ENCODE peak calls at places on chromosome 19, in nine cellular contexts. N, H, G, C, P, A, J, Q and E are unnamed samples.
A peak's percentile ranks its signal among the peaks of the same experiment; 100 is the strongest.

GRCh38 chr19:18846862-18847515 is 15.2 kb downstream of the UPF1 start:
- DNase-seq in A (peak; percentile 82), C (no peak), P (peak; percentile 82), H (peak; percentile 89), N (peak; percentile 87), J (peak; percentile 82), Q (peak; percentile 68), G (peak; percentile 80), E (no peak)

GRCh38 chr19:13094771-13095392 is 7.8 kb downstream of the LYL1 start:
- DNase-seq in A (peak; percentile 46), H (no peak), P (no peak), J (no peak), G (no peak), Q (no peak), C (no peak), N (no peak), E (no peak)

GRCh38 chr19:35509018-35509652 is 4.3 kb downstream of the DMKN start:
- DNase-seq in Q (peak; percentile 37), G (peak; percentile 71), A (no peak), J (peak; percentile 60), C (peak; percentile 59), P (peak; percentile 29), H (peak; percentile 87), N (peak; percentile 91), E (no peak)

GRCh38 chr19:31261651-31262331 is 87.4 kb downstream of the TSHZ3 start:
- DNase-seq in P (no peak), N (no peak), C (no peak), Q (no peak), A (peak; percentile 10), J (no peak), H (no peak), G (no peak), E (no peak)

GRCh38 chr19:3407556-3408516 is 41.5 kb downstream of the NFIC start:
- DNase-seq in C (no peak), J (no peak), H (no peak), G (no peak), A (no peak), N (no peak), P (peak; percentile 63), Q (no peak), E (no peak)

GRCh38 chr19:51142119-51142518 is at the start of gene SIGLEC7:
- DNase-seq in P (no peak), J (no peak), H (no peak), C (no peak), A (no peak), Q (no peak), N (no peak), G (peak; percentile 22), E (no peak)

GRCh38 chr19:39093761-39094160 is 9.6 kb downstream of the ACP7 start:
- DNase-seq in N (no peak), G (no peak), C (no peak), J (no peak), H (no peak), P (no peak), A (no peak), Q (no peak), E (no peak)

GRCh38 chr19:37990362-37990761 is 83.4 kb downstream of the SIPA1L3 start:
- DNase-seq in H (no peak), P (no peak), C (no peak), A (no peak), G (no peak), J (no peak), N (no peak), Q (no peak), E (no peak)

DNA sequence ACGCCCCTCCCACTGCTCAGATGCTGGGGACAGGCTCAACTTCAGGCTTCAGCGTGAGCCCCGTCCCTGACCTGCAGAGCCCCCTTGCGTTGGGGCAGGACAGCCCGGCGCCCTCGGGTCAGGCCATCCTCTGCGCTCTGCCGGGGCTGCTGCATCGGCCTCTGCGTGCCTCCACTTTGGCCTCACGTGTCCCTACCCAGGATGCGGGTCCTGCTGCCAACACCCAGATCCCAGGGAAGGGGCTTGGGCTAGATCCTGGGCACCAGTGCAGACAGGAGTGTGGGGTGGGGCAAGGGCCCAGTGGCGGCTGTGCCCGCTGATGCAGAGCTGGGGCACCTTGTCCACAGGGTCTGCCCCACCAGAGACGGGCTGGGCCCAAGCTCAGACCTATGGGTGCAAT is 13.0 kb downstream of the CBARP start:
- DNase-seq in Q (no peak), P (no peak), A (no peak), J (no peak), C (no peak), G (no peak), N (peak; percentile 71), H (no peak), E (no peak)
- H3K36me3 ChIP-seq in Q (peaks cover 24% of the 10 kb centered on the region), P (no peaks in the 10 kb centered on the region), A (peaks cover 38% of the 10 kb centered on the region), J (peaks cover 3% of the 10 kb centered on the region), C (peaks cover 6% of the 10 kb centered on the region), G (peaks cover 30% of the 10 kb centered on the region), N (peaks cover 5% of the 10 kb centered on the region), H (no peaks in the 10 kb centered on the region), E (peaks cover 27% of the 10 kb centered on the region)

GRCh38 chr19:4977299-4978174 is 8.6 kb downstream of the KDM4B start:
- DNase-seq in Q (no peak), A (no peak), N (peak; percentile 80), G (peak; percentile 37), J (no peak), C (no peak), H (no peak), P (peak; percentile 75), E (no peak)

GRCh38 chr19:4979211-4979807 is 10.4 kb downstream of the KDM4B start:
- DNase-seq in J (no peak), C (no peak), N (no peak), G (no peak), Q (no peak), H (no peak), P (no peak), A (no peak), E (no peak)

GRCh38 chr19:4980087-4980486 is 11.2 kb downstream of the KDM4B start:
- DNase-seq in P (no peak), Q (no peak), N (no peak), C (no peak), J (no peak), A (no peak), G (no peak), H (no peak), E (no peak)

GRCh38 chr19:4974855-4975469 is 6.0 kb downstream of the KDM4B start:
- DNase-seq in J (no peak), G (no peak), C (no peak), Q (no peak), H (no peak), P (no peak), N (no peak), A (no peak), E (no peak)

DNA sequence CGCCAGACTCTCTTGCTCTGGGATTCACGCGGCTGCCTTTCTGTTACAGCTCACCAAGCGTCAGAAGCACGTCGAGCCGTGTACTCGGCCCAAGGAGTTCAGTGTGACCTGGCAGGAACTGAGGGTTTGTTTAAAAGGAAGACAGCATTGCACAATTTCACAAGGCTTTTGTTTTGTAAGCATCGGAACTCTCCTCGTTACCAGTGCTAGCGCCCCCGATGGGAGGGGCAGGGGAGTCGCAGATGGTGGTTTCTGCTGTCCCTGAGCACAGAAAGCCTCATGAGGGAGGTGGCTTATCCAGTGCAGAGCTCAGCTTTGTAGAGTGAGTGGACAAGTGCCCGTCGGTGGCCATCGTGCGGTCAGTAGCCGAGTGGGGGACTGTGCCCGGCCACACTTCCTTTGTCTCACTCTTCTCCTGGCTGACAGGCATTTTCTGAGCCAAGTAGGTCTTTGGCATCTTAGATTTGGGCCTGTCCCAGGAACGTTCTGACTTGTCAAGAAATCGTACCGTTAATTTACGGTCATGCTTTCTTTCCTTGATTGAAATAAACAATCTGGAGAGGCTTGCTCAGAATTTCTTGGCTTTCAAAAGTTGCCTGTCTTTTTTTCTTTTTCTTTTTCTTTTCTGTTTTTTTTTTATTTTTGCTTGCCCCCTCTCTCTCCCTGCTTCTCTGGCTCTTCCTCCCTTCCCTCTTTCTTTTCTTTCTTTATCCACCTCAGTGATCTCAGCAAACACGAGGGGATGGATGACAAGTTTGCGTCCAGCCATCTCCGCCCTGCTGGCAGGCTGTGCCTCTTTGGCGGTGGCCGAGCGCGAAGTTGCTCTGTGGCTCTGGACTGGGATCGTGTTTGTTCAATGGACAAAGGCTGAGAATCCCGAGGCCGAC is 7.7 kb downstream of the KDM4B start:
- DNase-seq in Q (peak; percentile 8), G (peak; percentile 66), P (peak; percentile 88), N (no peak), C (no peak), J (no peak), A (peak; percentile 51), H (peak; percentile 75), E (peak; percentile 69)
- H3K36me3 ChIP-seq in Q (peaks cover 3% of the 10 kb centered on the region), G (no peaks in the 10 kb centered on the region), P (no peaks in the 10 kb centered on the region), N (no peaks in the 10 kb centered on the region), C (no peaks in the 10 kb centered on the region), J (no peaks in the 10 kb centered on the region), A (no peaks in the 10 kb centered on the region), H (no peaks in the 10 kb centered on the region), E (no peaks in the 10 kb centered on the region)

GRCh38 chr19:4678881-4679379 is 8.8 kb upstream of the MYDGF start:
- DNase-seq in G (no peak), Q (no peak), J (no peak), A (peak; percentile 64), P (peak; percentile 47), N (no peak), C (peak; percentile 51), H (no peak), E (no peak)

GRCh38 chr19:4679416-4679815 is 9.3 kb upstream of the MYDGF start:
- DNase-seq in N (no peak), P (no peak), C (no peak), A (no peak), J (no peak), H (no peak), G (no peak), Q (no peak), E (no peak)

GRCh38 chr19:4673726-4674125 is 3.6 kb upstream of the MYDGF start:
- DNase-seq in N (no peak), C (no peak), H (no peak), G (no peak), J (no peak), Q (no peak), P (no peak), A (no peak), E (no peak)

GRCh38 chr19:4675346-4675745 is 5.2 kb upstream of the MYDGF start:
- DNase-seq in N (no peak), H (no peak), Q (no peak), C (no peak), G (no peak), A (no peak), P (no peak), J (no peak), E (no peak)

DNA sequence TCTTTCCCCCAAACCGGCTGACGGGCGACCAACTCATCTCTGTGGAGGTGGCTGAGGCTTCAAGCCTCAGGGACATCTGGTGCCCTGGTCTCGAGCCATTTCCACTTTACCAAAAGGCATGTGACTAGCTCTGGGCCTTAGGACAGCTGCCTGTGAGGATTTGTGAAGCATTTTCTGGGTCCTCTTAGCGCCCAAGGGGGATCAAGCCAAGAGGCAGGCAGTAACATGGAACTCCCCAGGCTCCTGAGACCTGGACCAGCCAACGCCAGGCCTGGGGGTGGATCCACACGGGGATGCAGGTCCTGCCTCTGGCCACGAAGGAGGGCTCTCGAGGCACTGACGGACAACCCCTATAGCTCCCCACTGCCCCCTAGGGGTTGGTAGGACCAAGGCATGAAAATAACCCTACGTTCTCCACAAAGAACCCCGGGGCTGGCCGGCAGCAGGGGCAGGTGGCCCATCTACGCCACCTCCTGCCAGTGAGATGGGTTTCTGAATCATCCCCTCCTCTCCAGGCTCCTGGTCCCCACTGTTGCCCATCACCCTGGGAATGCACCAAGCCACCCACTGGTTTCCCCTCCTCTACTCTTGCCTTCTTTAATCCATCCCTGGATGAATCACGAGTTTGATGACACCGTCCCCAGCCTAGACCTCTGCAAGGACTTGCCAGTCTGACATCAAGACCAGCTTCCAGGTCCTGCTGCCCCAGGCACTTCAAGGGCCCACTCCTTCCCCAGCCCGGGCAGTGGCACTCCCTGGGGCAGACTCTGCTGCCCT is 7.0 kb upstream of the MYDGF start:
- DNase-seq in H (peak; percentile 53), A (peak; percentile 54), C (peak; percentile 83), G (peak; percentile 34), J (no peak), Q (peak; percentile 20), N (no peak), P (no peak), E (no peak)
- H3K36me3 ChIP-seq in H (no peaks in the 10 kb centered on the region), A (no peaks in the 10 kb centered on the region), C (peaks cover 19% of the 10 kb centered on the region), G (peaks cover 8% of the 10 kb centered on the region), J (no peaks in the 10 kb centered on the region), Q (peaks cover 9% of the 10 kb centered on the region), N (no peaks in the 10 kb centered on the region), P (no peaks in the 10 kb centered on the region), E (peaks cover 31% of the 10 kb centered on the region)

DNA sequence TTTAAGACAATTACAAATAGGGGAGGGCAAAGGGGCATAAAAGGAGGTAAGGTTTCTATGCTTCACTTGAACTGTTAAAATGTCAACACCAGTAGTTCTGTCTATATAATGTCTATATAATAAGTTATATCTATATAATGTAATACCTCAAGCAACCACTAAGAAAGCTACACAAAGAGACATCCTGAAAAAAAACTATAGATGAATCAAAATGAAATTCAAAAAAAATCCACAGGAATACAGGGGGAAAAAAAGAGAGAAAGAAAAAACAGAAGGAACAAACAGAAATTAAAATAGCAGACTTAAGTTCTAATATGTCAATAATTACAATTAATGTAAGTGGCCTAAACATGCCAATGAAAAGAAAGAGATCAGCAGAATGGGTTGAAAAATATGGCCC is 186.0 kb downstream of the KCTD15 start:
- DNase-seq in H (no peak), J (no peak), A (no peak), G (no peak), Q (no peak), P (no peak), C (no peak), N (no peak), E (no peak)
- H3K36me3 ChIP-seq in H (no peaks in the 10 kb centered on the region), J (no peaks in the 10 kb centered on the region), A (no peaks in the 10 kb centered on the region), G (no peaks in the 10 kb centered on the region), Q (no peaks in the 10 kb centered on the region), P (no peaks in the 10 kb centered on the region), C (no peaks in the 10 kb centered on the region), N (no peaks in the 10 kb centered on the region), E (no peaks in the 10 kb centered on the region)